ENCODE peak calls at places on chromosome 16, in seven cellular contexts. One of them, this sample, is unnamed.

GRCh38 chr16:3095869-3096268 is 3.2 kb downstream of the ZSCAN10 start:
- DNase-seq in transverse colon: peak
- DNase-seq in HCT116: peak
- DNase-seq in GM12892: peak
- DNase-seq in endothelial cell of umbilical vein: no peak
- DNase-seq in sigmoid colon: no peak
- DNase-seq in prostate gland: no peak
- DNase-seq in this sample: peak

GRCh38 chr16:47198180-47198575 is 54.4 kb upstream of the NETO2 start:
- DNase-seq in prostate gland: no peak
- DNase-seq in endothelial cell of umbilical vein: no peak
- DNase-seq in transverse colon: no peak
- DNase-seq in sigmoid colon: no peak
- DNase-seq in HCT116: no peak
- DNase-seq in GM12892: no peak
- DNase-seq in this sample: no peak

GRCh38 chr16:2598133-2598641 is 60.4 kb downstream of the PDPK1 start:
- DNase-seq in HCT116: no peak
- DNase-seq in prostate gland: no peak
- DNase-seq in endothelial cell of umbilical vein: no peak
- DNase-seq in GM12892: no peak
- DNase-seq in transverse colon: no peak
- DNase-seq in sigmoid colon: peak
- DNase-seq in this sample: peak

GRCh38 chr16:80909720-80910119 is 97.0 kb downstream of the CMC2 start:
- DNase-seq in prostate gland: peak
- DNase-seq in sigmoid colon: no peak
- DNase-seq in GM12892: no peak
- DNase-seq in transverse colon: no peak
- DNase-seq in HCT116: no peak
- DNase-seq in endothelial cell of umbilical vein: no peak
- DNase-seq in this sample: no peak

GRCh38 chr16:86342161-86342560 is 168.2 kb upstream of the FOXF1 start:
- DNase-seq in endothelial cell of umbilical vein: no peak
- DNase-seq in prostate gland: no peak
- DNase-seq in sigmoid colon: no peak
- DNase-seq in transverse colon: no peak
- DNase-seq in HCT116: no peak
- DNase-seq in GM12892: no peak
- DNase-seq in this sample: no peak

GRCh38 chr16:20853076-20853597 is 46.8 kb downstream of the REXO5 start:
- DNase-seq in HCT116: no peak
- DNase-seq in endothelial cell of umbilical vein: no peak
- DNase-seq in GM12892: no peak
- DNase-seq in sigmoid colon: no peak
- DNase-seq in transverse colon: no peak
- DNase-seq in prostate gland: no peak
- DNase-seq in this sample: no peak

GRCh38 chr16:17206712-17207111 is 264.0 kb downstream of the XYLT1 start:
- DNase-seq in sigmoid colon: no peak
- DNase-seq in prostate gland: no peak
- DNase-seq in GM12892: no peak
- DNase-seq in transverse colon: no peak
- DNase-seq in endothelial cell of umbilical vein: no peak
- DNase-seq in HCT116: no peak
- DNase-seq in this sample: no peak

GRCh38 chr16:69089091-69089912 is 16.2 kb upstream of the HAS3 start:
- DNase-seq in prostate gland: no peak
- DNase-seq in HCT116: no peak
- DNase-seq in endothelial cell of umbilical vein: peak
- DNase-seq in sigmoid colon: no peak
- DNase-seq in GM12892: peak
- DNase-seq in transverse colon: no peak
- DNase-seq in this sample: no peak

GRCh38 chr16:50591800-50592771 is 43.9 kb downstream of the NKD1 start:
- DNase-seq in prostate gland: peak
- DNase-seq in endothelial cell of umbilical vein: no peak
- DNase-seq in HCT116: no peak
- DNase-seq in sigmoid colon: peak
- DNase-seq in GM12892: no peak
- DNase-seq in transverse colon: peak
- DNase-seq in this sample: peak

GRCh38 chr16:20410153-20410723 is 904 bp downstream of the ACSM5 start:
- DNase-seq in prostate gland: no peak
- DNase-seq in endothelial cell of umbilical vein: no peak
- DNase-seq in sigmoid colon: no peak
- DNase-seq in HCT116: no peak
- DNase-seq in transverse colon: no peak
- DNase-seq in GM12892: no peak
- DNase-seq in this sample: no peak

GRCh38 chr16:1193143-1193824 is 31.8 kb downstream of the TPSG1 start:
- DNase-seq in HCT116: peak
- DNase-seq in endothelial cell of umbilical vein: no peak
- DNase-seq in transverse colon: peak
- DNase-seq in prostate gland: no peak
- DNase-seq in GM12892: no peak
- DNase-seq in sigmoid colon: peak
- DNase-seq in this sample: no peak
- TF ChIP-seq POLR2AphosphoS5 in HCT116: peak
- TF ChIP-seq POLR2AphosphoS5 in endothelial cell of umbilical vein: no peak
- TF ChIP-seq POLR2AphosphoS5 in transverse colon: peak
- TF ChIP-seq POLR2AphosphoS5 in prostate gland: no peak
- TF ChIP-seq POLR2AphosphoS5 in GM12892: no peak
- TF ChIP-seq POLR2AphosphoS5 in sigmoid colon: peak
- TF ChIP-seq POLR2AphosphoS5 in this sample: no peak

GRCh38 chr16:83807710-83808572 is at the start of gene HSBP1:
- DNase-seq in sigmoid colon: peak
- DNase-seq in GM12892: peak
- DNase-seq in prostate gland: peak
- DNase-seq in HCT116: peak
- DNase-seq in endothelial cell of umbilical vein: peak
- DNase-seq in transverse colon: peak
- DNase-seq in this sample: peak
- TF ChIP-seq POLR2A in sigmoid colon: peak
- TF ChIP-seq POLR2A in GM12892: peak
- TF ChIP-seq POLR2A in prostate gland: peak
- TF ChIP-seq POLR2A in HCT116: no peak
- TF ChIP-seq POLR2A in endothelial cell of umbilical vein: peak
- TF ChIP-seq POLR2A in transverse colon: peak
- TF ChIP-seq POLR2A in this sample: no peak

DNA sequence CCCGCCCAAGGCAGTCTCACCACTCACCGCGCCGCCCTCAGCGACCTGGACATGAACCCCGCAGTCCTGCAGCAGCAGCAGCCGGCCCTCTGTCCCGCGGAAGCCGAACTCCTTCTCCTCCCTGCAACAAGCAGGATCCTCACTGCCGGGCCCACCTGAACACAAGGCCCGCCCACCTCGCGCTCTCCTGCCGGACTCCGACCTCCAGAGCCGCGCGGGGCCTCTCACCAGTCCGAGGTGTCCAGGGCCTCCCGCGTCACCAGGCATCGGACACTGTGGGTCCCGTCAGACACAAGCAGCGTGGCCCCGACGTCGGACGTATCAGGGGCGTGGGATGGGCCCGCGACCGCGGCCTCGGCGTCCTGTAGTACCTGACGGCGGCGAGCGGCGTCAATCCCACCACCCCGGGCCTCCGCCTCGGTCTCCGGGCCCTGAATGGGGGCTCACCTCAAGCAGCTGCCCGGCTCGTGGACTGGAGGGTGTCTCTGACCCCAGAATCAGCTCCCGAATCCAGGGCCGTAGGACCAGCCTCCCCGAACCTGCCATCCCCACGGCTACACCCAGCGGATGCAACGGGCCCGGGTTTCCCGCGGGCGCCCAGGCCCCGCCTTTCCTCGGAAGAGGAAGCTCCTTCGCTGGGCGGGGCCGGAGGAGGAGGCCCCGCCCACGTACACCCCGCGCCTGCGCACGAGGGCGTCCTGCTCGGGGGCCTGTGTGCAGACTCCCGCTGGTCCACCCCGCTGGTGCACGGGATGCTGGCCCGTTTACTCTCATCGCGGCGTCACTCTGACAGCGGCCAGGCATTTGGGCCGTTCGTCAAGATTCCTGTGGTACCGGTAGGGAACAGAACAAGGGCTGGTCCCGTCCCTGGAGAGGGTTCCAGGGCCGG is at the start of gene ACD:
- DNase-seq in sigmoid colon: peak
- DNase-seq in HCT116: peak
- DNase-seq in prostate gland: peak
- DNase-seq in transverse colon: peak
- DNase-seq in endothelial cell of umbilical vein: peak
- DNase-seq in GM12892: peak
- DNase-seq in this sample: peak
- TF ChIP-seq POLR2AphosphoS5 in sigmoid colon: peak
- TF ChIP-seq POLR2AphosphoS5 in HCT116: peak
- TF ChIP-seq POLR2AphosphoS5 in prostate gland: peak
- TF ChIP-seq POLR2AphosphoS5 in transverse colon: peak
- TF ChIP-seq POLR2AphosphoS5 in endothelial cell of umbilical vein: peak
- TF ChIP-seq POLR2AphosphoS5 in GM12892: no peak
- TF ChIP-seq POLR2AphosphoS5 in this sample: peak

GRCh38 chr16:53503270-53503911 is 382 bp upstream of the AKTIP start:
- DNase-seq in GM12892: peak
- DNase-seq in transverse colon: peak
- DNase-seq in prostate gland: peak
- DNase-seq in endothelial cell of umbilical vein: peak
- DNase-seq in HCT116: peak
- DNase-seq in sigmoid colon: peak
- DNase-seq in this sample: peak
- TF ChIP-seq POLR2A in GM12892: peak
- TF ChIP-seq POLR2A in transverse colon: peak
- TF ChIP-seq POLR2A in prostate gland: peak
- TF ChIP-seq POLR2A in endothelial cell of umbilical vein: peak
- TF ChIP-seq POLR2A in HCT116: no peak
- TF ChIP-seq POLR2A in sigmoid colon: peak
- TF ChIP-seq POLR2A in this sample: peak

GRCh38 chr16:4935231-4935855 is 1.6 kb downstream of the PPL start:
- DNase-seq in GM12892: no peak
- DNase-seq in endothelial cell of umbilical vein: no peak
- DNase-seq in sigmoid colon: peak
- DNase-seq in HCT116: no peak
- DNase-seq in prostate gland: peak
- DNase-seq in transverse colon: peak
- DNase-seq in this sample: no peak
- TF ChIP-seq POLR2AphosphoS5 in GM12892: no peak
- TF ChIP-seq POLR2AphosphoS5 in endothelial cell of umbilical vein: no peak
- TF ChIP-seq POLR2AphosphoS5 in sigmoid colon: peak
- TF ChIP-seq POLR2AphosphoS5 in HCT116: no peak
- TF ChIP-seq POLR2AphosphoS5 in prostate gland: peak
- TF ChIP-seq POLR2AphosphoS5 in transverse colon: peak
- TF ChIP-seq POLR2AphosphoS5 in this sample: no peak

This sample was measured in spleen.